ENCODE peak calls at places on chromosome 6, in ten cellular contexts. U is nucleus accumbens; S is tibial artery; E is stimulated activated CD4-positive, alpha-beta T cell treated with anti-CD3 and anti-CD28 coated beads, Interleukin-15, amount 100 ng/mL, for 1 hour; G is NCI-H524; X is anterior cingulate cortex; M is mesenchymal stem cell; J is T-cell; N is astrocyte of the spinal cord; B is AML-193. K is an unnamed sample.

GRCh38 chr6:18277181-18278006 is 13.1 kb upstream of the DEK start:
- DNase-seq in U (no peak), S (no peak), E (no peak), G (no peak), X (no peak), M (no peak), J (no peak), N (no peak), B (no peak), K (no peak)

GRCh38 chr6:67047996-67048395 is 1341.0 kb upstream of the EYS start:
- DNase-seq in U (no peak), S (no peak), E (no peak), G (peak), X (no peak), M (peak), J (no peak), N (no peak), B (no peak), K (no peak)

GRCh38 chr6:159577564-159577963 is 115.5 kb downstream of the SOD2 start:
- DNase-seq in U (no peak), S (no peak), E (no peak), G (no peak), X (no peak), M (no peak), J (no peak), N (peak), B (no peak), K (peak)

GRCh38 chr6:76839505-76839904 is 623.8 kb downstream of the HTR1B start:
- DNase-seq in U (no peak), S (no peak), E (no peak), G (no peak), X (no peak), M (no peak), J (no peak), N (no peak), B (no peak), K (no peak)

GRCh38 chr6:32154514-32155161 is 697 bp downstream of the PPT2 start:
- DNase-seq in U (no peak), S (peak), E (no peak), G (peak), X (peak), M (peak), J (peak), N (peak), B (peak), K (peak)

GRCh38 chr6:112245511-112246203 is 8.7 kb downstream of the LAMA4 start:
- DNase-seq in U (no peak), S (no peak), E (no peak), G (no peak), X (no peak), M (peak), J (no peak), N (peak), B (no peak), K (peak)

GRCh38 chr6:90860822-90861601 is 274.1 kb upstream of the MAP3K7 start:
- DNase-seq in U (no peak), S (no peak), E (no peak), G (no peak), X (no peak), M (no peak), J (no peak), N (no peak), B (peak), K (no peak)

GRCh38 chr6:43076093-43076927 is at the start of gene PTK7:
- DNase-seq in U (peak), S (no peak), E (peak), G (peak), X (no peak), M (peak), J (no peak), N (peak), B (no peak), K (no peak)

GRCh38 chr6:138804986-138805385 is 9.1 kb downstream of the ECT2L start:
- DNase-seq in U (no peak), S (no peak), E (no peak), G (no peak), X (no peak), M (no peak), J (no peak), N (no peak), B (no peak), K (no peak)

GRCh38 chr6:143678980-143679379 is 1.2 kb downstream of the PHACTR2 start:
- DNase-seq in U (no peak), S (no peak), E (no peak), G (no peak), X (no peak), M (no peak), J (no peak), N (no peak), B (peak), K (no peak)

GRCh38 chr6:136351518-136352106 is 62.0 kb upstream of the BCLAF1 start:
- DNase-seq in U (no peak), S (no peak), E (no peak), G (no peak), X (no peak), M (no peak), J (no peak), N (no peak), B (no peak), K (no peak)

GRCh38 chr6:16324622-16325225 is 86.3 kb downstream of the GMPR start:
- DNase-seq in U (no peak), S (no peak), E (no peak), G (no peak), X (no peak), M (peak), J (no peak), N (peak), B (no peak), K (peak)

GRCh38 chr6:23003671-23004598 is 434.6 kb downstream of the HDGFL1 start:
- DNase-seq in U (no peak), S (peak), E (no peak), G (no peak), X (no peak), M (peak), J (no peak), N (peak), B (no peak), K (peak)

GRCh38 chr6:164412566-164412965 is 896.8 kb downstream of the C6orf118 start:
- DNase-seq in U (no peak), S (no peak), E (no peak), G (no peak), X (no peak), M (no peak), J (no peak), N (no peak), B (no peak), K (no peak)

GRCh38 chr6:31510007-31510406 is 12.1 kb downstream of the MICB start:
- DNase-seq in U (no peak), S (no peak), E (no peak), G (no peak), X (no peak), M (no peak), J (no peak), N (no peak), B (no peak), K (no peak)

GRCh38 chr6:168045706-168046620 is 33.0 kb downstream of the FRMD1 start:
- DNase-seq in U (no peak), S (no peak), E (no peak), G (no peak), X (no peak), M (no peak), J (no peak), N (no peak), B (no peak), K (no peak)

GRCh38 chr6:117288083-117288715 is 22.8 kb downstream of the VGLL2 start:
- DNase-seq in U (no peak), S (no peak), E (no peak), G (no peak), X (no peak), M (no peak), J (no peak), N (no peak), B (no peak), K (peak)

GRCh38 chr6:105982761-105983600 is 103.2 kb upstream of the PRDM1 start:
- DNase-seq in U (no peak), S (no peak), E (no peak), G (no peak), X (no peak), M (no peak), J (no peak), N (no peak), B (no peak), K (no peak)

GRCh38 chr6:112030206-112030932 is 23.5 kb upstream of the CCN6 start:
- DNase-seq in U (no peak), S (no peak), E (no peak), G (no peak), X (no peak), M (no peak), J (no peak), N (no peak), B (no peak), K (no peak)

GRCh38 chr6:43657221-43657802 is 12.5 kb downstream of the RSPH9 start:
- DNase-seq in U (no peak), S (no peak), E (no peak), G (no peak), X (no peak), M (no peak), J (no peak), N (no peak), B (no peak), K (no peak)

GRCh38 chr6:16319813-16320532 is 81.6 kb downstream of the GMPR start:
- DNase-seq in U (peak), S (peak), E (peak), G (peak), X (peak), M (peak), J (peak), N (peak), B (peak), K (peak)

GRCh38 chr6:32115623-32116022 is 6.5 kb upstream of the TNXB start:
- DNase-seq in U (no peak), S (no peak), E (no peak), G (no peak), X (no peak), M (no peak), J (no peak), N (no peak), B (no peak), K (no peak)

GRCh38 chr6:7165736-7166296 is 58.1 kb downstream of the RREB1 start:
- DNase-seq in U (no peak), S (no peak), E (no peak), G (no peak), X (no peak), M (peak), J (no peak), N (peak), B (no peak), K (no peak)

GRCh38 chr6:82953871-82954270 is 111.8 kb downstream of the UBE3D start:
- DNase-seq in U (no peak), S (no peak), E (no peak), G (no peak), X (no peak), M (no peak), J (no peak), N (no peak), B (no peak), K (no peak)

GRCh38 chr6:41726876-41727275 is 8.5 kb downstream of the TFEB start:
- DNase-seq in U (no peak), S (no peak), E (no peak), G (no peak), X (no peak), M (no peak), J (no peak), N (no peak), B (no peak), K (no peak)

GRCh38 chr6:14428269-14428668 is 310.7 kb downstream of the CD83 start:
- DNase-seq in U (no peak), S (no peak), E (no peak), G (no peak), X (no peak), M (no peak), J (no peak), N (no peak), B (no peak), K (no peak)

GRCh38 chr6:39753745-39754084 is 28.5 kb upstream of the KIF6 start:
- DNase-seq in U (no peak), S (no peak), E (no peak), G (no peak), X (no peak), M (peak), J (no peak), N (no peak), B (no peak), K (no peak)

GRCh38 chr6:160960067-160960466 is 31.5 kb upstream of the MAP3K4 start:
- DNase-seq in U (no peak), S (no peak), E (no peak), G (peak), X (no peak), M (no peak), J (no peak), N (no peak), B (no peak), K (no peak)

GRCh38 chr6:3382399-3383279 is 74.2 kb downstream of the SLC22A23 start:
- DNase-seq in U (no peak), S (no peak), E (no peak), G (no peak), X (no peak), M (no peak), J (no peak), N (peak), B (no peak), K (no peak)

GRCh38 chr6:169723991-169724553 is at the start of gene PHF10:
- DNase-seq in U (no peak), S (peak), E (peak), G (no peak), X (no peak), M (peak), J (no peak), N (no peak), B (peak), K (no peak)

GRCh38 chr6:9482030-9482731 is 932.7 kb downstream of the TFAP2A start:
- DNase-seq in U (no peak), S (no peak), E (no peak), G (no peak), X (no peak), M (peak), J (no peak), N (peak), B (no peak), K (peak)

GRCh38 chr6:135701426-135701825 is 150.1 kb upstream of the PDE7B start:
- DNase-seq in U (no peak), S (no peak), E (no peak), G (no peak), X (no peak), M (no peak), J (no peak), N (no peak), B (no peak), K (no peak)